ENCODE peak calls at places on chromosome 4, in four cellular contexts. H, T, C and R are unnamed samples.

GRCh38 chr4:138576684-138577083 is 334.5 kb upstream of the SLC7A11 start:
- DNase-seq in T (no peak), H (peak), C (no peak), R (no peak)

GRCh38 chr4:160772668-160773067 is 1391.1 kb downstream of the FSTL5 start:
- DNase-seq in C (no peak), T (no peak), H (no peak), R (no peak)

GRCh38 chr4:183504930-183505555 is at the start of gene ING2:
- DNase-seq in H (peak), T (no peak), C (no peak), R (peak)

GRCh38 chr4:182142146-182143085 is 100.8 kb upstream of the TENM3 start:
- DNase-seq in T (no peak), C (no peak), H (no peak), R (no peak)

GRCh38 chr4:3196670-3197359 is 52.1 kb upstream of the MSANTD1 start:
- DNase-seq in H (no peak), T (no peak), C (no peak), R (no peak)

GRCh38 chr4:6556263-6556662 is 18.7 kb upstream of the MAN2B2 start:
- DNase-seq in T (no peak), C (no peak), H (no peak), R (no peak)

GRCh38 chr4:172202480-172203076 is 389.4 kb downstream of the GALNTL6 start:
- DNase-seq in C (no peak), H (peak), T (no peak), R (no peak)

GRCh38 chr4:48331577-48332340 is 9.6 kb upstream of the SLAIN2 start:
- DNase-seq in T (no peak), H (no peak), C (no peak), R (no peak)

GRCh38 chr4:6470502-6471302 is 1.7 kb downstream of the PPP2R2C start:
- DNase-seq in H (peak), C (peak), T (no peak), R (no peak)

GRCh38 chr4:7676376-7676775 is 241.6 kb upstream of the PSAPL1 start:
- DNase-seq in T (no peak), C (no peak), H (no peak), R (no peak)

GRCh38 chr4:48271626-48272025 is 2.0 kb upstream of the TEC start:
- DNase-seq in T (no peak), C (no peak), H (no peak), R (no peak)

GRCh38 chr4:39044947-39045734 is 12.9 kb upstream of the TMEM156 start:
- DNase-seq in H (peak), C (peak), T (peak), R (no peak)

GRCh38 chr4:71553605-71554004 is 214.8 kb downstream of the SLC4A4 start:
- DNase-seq in T (no peak), H (peak), C (no peak), R (peak)

GRCh38 chr4:12791536-12791935 is 692.6 kb downstream of the RAB28 start:
- DNase-seq in T (no peak), H (no peak), C (no peak), R (no peak)

GRCh38 chr4:7904942-7905341 is 34.7 kb downstream of the AFAP1 start:
- DNase-seq in T (no peak), C (no peak), H (no peak), R (no peak)

GRCh38 chr4:9800878-9801277 is 19.4 kb downstream of the DRD5 start:
- DNase-seq in T (no peak), H (no peak), C (no peak), R (no peak)